ENCODE peak calls at places on chromosomes 12 and 14, in six cellular contexts. Y is activated T-helper 9 cell treated with anti-CD3 and anti-CD28 coated beads, Interleukin-2, amount 50 U/mL, for 16 hours; L is left kidney; C is NCI-H2081; M is activated T-cell treated with anti-CD3 and anti-CD28 coated beads for 4 hours; T is endodermal cell. P is an unnamed sample.

GRCh38 chr14:67722293-67722692 is 20.6 kb downstream of the RDH12 start:
- DNase-seq in Y (no peak), T (peak), L (peak), M (no peak), C (no peak), P (no peak)

GRCh38 chr14:67943947-67944346 is 124.4 kb downstream of the RAD51B start:
- DNase-seq in M (peak), C (peak), Y (no peak), T (peak), L (peak), P (peak)

GRCh38 chr14:74733241-74733640 is 20.3 kb downstream of the FCF1 start:
- DNase-seq in T (no peak), L (no peak), M (no peak), Y (no peak), C (no peak), P (no peak)

GRCh38 chr12:59093090-59093489 is 172.8 kb upstream of the LRIG3 start:
- DNase-seq in C (no peak), M (no peak), L (no peak), Y (no peak), T (no peak), P (no peak)

GRCh38 chr12:77213316-77213715 is 147.9 kb upstream of the E2F7 start:
- DNase-seq in M (no peak), L (peak), C (no peak), T (no peak), Y (no peak), P (no peak)

GRCh38 chr14:89214221-89214965 is 202.6 kb downstream of the FOXN3 start:
- DNase-seq in C (peak), L (peak), T (no peak), Y (no peak), M (no peak), P (no peak)

GRCh38 chr12:93108958-93109357 is 179.9 kb upstream of the EEA1 start:
- DNase-seq in T (no peak), L (no peak), C (no peak), Y (no peak), M (no peak), P (no peak)

GRCh38 chr14:33280646-33281045 is 342.0 kb downstream of the NPAS3 start:
- DNase-seq in L (no peak), C (no peak), T (no peak), Y (no peak), M (no peak), P (no peak)

GRCh38 chr14:102694530-102695171 is 82.6 kb upstream of the TRAF3 start:
- DNase-seq in Y (peak), T (peak), M (peak), C (peak), L (peak), P (peak)

GRCh38 chr12:53380797-53381738 is 1.1 kb downstream of the SP1 start:
- DNase-seq in M (no peak), C (no peak), L (no peak), T (peak), Y (no peak), P (no peak)

GRCh38 chr12:48041591-48042423 is 37.5 kb upstream of the COL2A1 start:
- DNase-seq in Y (no peak), L (no peak), T (no peak), C (no peak), M (no peak), P (no peak)

GRCh38 chr12:88993655-88994054 is 358.6 kb downstream of the DUSP6 start:
- DNase-seq in C (peak), L (peak), T (no peak), M (no peak), Y (no peak), P (peak)

GRCh38 chr12:114933428-114934160 is 249.6 kb upstream of the TBX3 start:
- DNase-seq in M (no peak), T (peak), C (no peak), Y (no peak), L (no peak), P (no peak)

GRCh38 chr12:19236656-19237055 is 107.1 kb downstream of the PLEKHA5 start:
- DNase-seq in T (no peak), Y (no peak), M (no peak), L (peak), C (no peak), P (no peak)

GRCh38 chr12:5258498-5258897 is 173.4 kb upstream of the NTF3 start:
- DNase-seq in C (no peak), L (no peak), M (no peak), T (no peak), Y (no peak), P (no peak)

GRCh38 chr12:110537605-110538409 is 35.7 kb downstream of the RAD9B start:
- DNase-seq in L (no peak), T (peak), M (no peak), Y (no peak), C (no peak), P (no peak)

GRCh38 chr14:92563359-92563758 is 49.8 kb downstream of the RIN3 start:
- DNase-seq in T (no peak), M (no peak), C (no peak), Y (no peak), L (no peak), P (peak)

GRCh38 chr12:29317556-29318363 is 63.2 kb downstream of the ERGIC2 start:
- DNase-seq in Y (no peak), M (peak), T (peak), C (peak), L (peak), P (peak)

GRCh38 chr14:34872822-34873590 is 2.2 kb downstream of the BAZ1A start:
- DNase-seq in M (no peak), L (no peak), T (no peak), C (no peak), Y (no peak), P (peak)

GRCh38 chr12:117486840-117487659 is 125.6 kb upstream of the NOS1 start:
- DNase-seq in M (no peak), C (no peak), L (peak), T (peak), Y (no peak), P (no peak)

GRCh38 chr12:91622981-91623380 is 440.4 kb upstream of the DCN start:
- DNase-seq in Y (no peak), L (peak), M (no peak), T (no peak), C (no peak), P (no peak)

GRCh38 chr12:59716049-59716448 is 120.2 kb downstream of the SLC16A7 start:
- DNase-seq in C (no peak), T (no peak), Y (no peak), L (no peak), M (no peak), P (no peak)

GRCh38 chr14:50855558-50855957 is 16.3 kb upstream of the ABHD12B start:
- DNase-seq in T (no peak), L (no peak), M (no peak), Y (no peak), C (no peak), P (no peak)

GRCh38 chr12:95168746-95169145 is 48.5 kb downstream of the FGD6 start:
- DNase-seq in Y (no peak), M (no peak), T (no peak), C (no peak), L (no peak), P (no peak)

GRCh38 chr14:47715330-47715729 is 39.9 kb upstream of the MDGA2 start:
- DNase-seq in Y (no peak), M (no peak), T (no peak), L (no peak), C (no peak), P (no peak)

GRCh38 chr12:774051-774614 is 21.8 kb downstream of the WNK1 start:
- DNase-seq in T (no peak), M (no peak), Y (no peak), C (no peak), L (peak), P (no peak)

GRCh38 chr14:54173782-54174181 is 217.2 kb upstream of the BMP4 start:
- DNase-seq in M (no peak), L (peak), C (no peak), Y (no peak), T (no peak), P (no peak)

GRCh38 chr12:103626498-103626897 is 39.4 kb downstream of the STAB2 start:
- DNase-seq in C (peak), T (peak), L (peak), Y (no peak), M (no peak), P (no peak)

GRCh38 chr14:94051115-94051514 is 25.0 kb downstream of the OTUB2 start:
- DNase-seq in M (no peak), Y (no peak), L (peak), T (peak), C (no peak), P (no peak)

GRCh38 chr12:124045671-124046070 is 72.7 kb downstream of the ZNF664 start:
- DNase-seq in C (no peak), M (no peak), T (no peak), Y (no peak), L (no peak), P (no peak)